ENCODE peak calls at places on chromosomes 6 and 20, in four cellular contexts. One of them, this sample, is unnamed.

GRCh38 chr6:146290589-146290901 is 253.1 kb upstream of the RAB32 start:
- DNase-seq in IMR-90: no peak
- DNase-seq in GM23248: no peak
- DNase-seq in osteoblast: no peak
- DNase-seq in this sample: no peak

GRCh38 chr6:52407467-52407866 is 12.7 kb upstream of the EFHC1 start:
- DNase-seq in IMR-90: peak; percentile 61
- DNase-seq in osteoblast: peak; percentile 80
- DNase-seq in GM23248: peak; percentile 79
- DNase-seq in this sample: peak; percentile 37

GRCh38 chr6:25050356-25050755 is 114.6 kb upstream of the RIPOR2 start:
- DNase-seq in osteoblast: no peak
- DNase-seq in IMR-90: peak; percentile 94
- DNase-seq in GM23248: peak; percentile 65
- DNase-seq in this sample: peak; percentile 61

GRCh38 chr20:45429618-45430017 is 13.7 kb downstream of the PIGT start:
- DNase-seq in osteoblast: no peak
- DNase-seq in GM23248: no peak
- DNase-seq in IMR-90: no peak
- DNase-seq in this sample: no peak

GRCh38 chr6:74605942-74606341 is 599.9 kb downstream of the COL12A1 start:
- DNase-seq in GM23248: peak; percentile 20
- DNase-seq in osteoblast: no peak
- DNase-seq in IMR-90: no peak
- DNase-seq in this sample: no peak

GRCh38 chr6:146103416-146104072 is 74.7 kb downstream of the GRM1 start:
- DNase-seq in IMR-90: no peak
- DNase-seq in osteoblast: no peak
- DNase-seq in GM23248: no peak
- DNase-seq in this sample: no peak

GRCh38 chr20:47487175-47487917 is 14.3 kb upstream of the NCOA3 start:
- DNase-seq in osteoblast: no peak
- DNase-seq in GM23248: no peak
- DNase-seq in IMR-90: peak; percentile 25
- DNase-seq in this sample: peak; percentile 58

GRCh38 chr6:169341706-169342105 is 88.1 kb upstream of the THBS2 start:
- DNase-seq in IMR-90: no peak
- DNase-seq in GM23248: no peak
- DNase-seq in osteoblast: no peak
- DNase-seq in this sample: no peak

GRCh38 chr6:21586760-21587181 is 6.8 kb upstream of the SOX4 start:
- DNase-seq in IMR-90: no peak
- DNase-seq in osteoblast: no peak
- DNase-seq in GM23248: no peak
- DNase-seq in this sample: no peak
- H3K4me2 ChIP-seq in IMR-90: peak overlapping the region; percentile 87
- H3K4me2 ChIP-seq in osteoblast: peak overlapping the region; percentile 95
- H3K4me2 ChIP-seq in GM23248: peak overlapping the region; percentile 95
- H3K4me2 ChIP-seq in this sample: peak overlapping the region; percentile 97

DNA sequence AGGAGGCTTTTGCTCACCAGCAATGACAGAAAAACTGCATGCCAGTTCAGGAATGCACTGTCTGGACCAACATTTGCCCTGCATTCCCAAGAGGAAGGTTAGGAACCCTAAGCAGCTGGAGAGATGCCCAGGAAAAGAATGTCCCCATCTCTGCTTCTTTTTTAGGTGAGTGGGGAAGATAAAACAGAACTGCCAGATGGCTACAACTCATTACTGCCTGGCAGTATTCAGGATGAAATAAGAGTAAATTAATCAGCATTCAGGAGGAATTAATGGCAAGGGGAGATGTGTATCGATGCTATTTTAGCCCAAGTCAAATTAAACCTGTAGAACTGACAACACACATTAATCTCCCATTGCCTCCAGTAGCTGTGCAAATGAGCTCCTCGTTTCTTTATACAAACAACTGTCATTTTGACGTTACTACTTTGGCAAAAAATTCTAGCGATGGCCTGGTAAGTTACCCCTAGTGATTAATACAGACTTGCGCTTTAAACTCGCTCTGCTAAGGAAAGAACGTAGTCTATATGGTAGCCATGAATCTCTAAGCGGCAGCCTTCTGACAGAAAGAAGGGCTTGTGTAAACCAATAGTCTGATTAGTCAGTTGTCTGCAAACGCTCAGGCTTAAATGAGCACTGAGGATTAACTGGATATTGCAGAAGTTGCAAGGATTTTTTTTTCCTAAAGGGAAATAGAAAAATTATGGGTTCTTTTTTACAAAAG is 16.7 kb upstream of the SMLR1 start:
- DNase-seq in GM23248: peak; percentile 24
- DNase-seq in IMR-90: peak; percentile 50
- DNase-seq in osteoblast: peak; percentile 37
- DNase-seq in this sample: no peak
- H3K4me2 ChIP-seq in GM23248: no peak overlapping the region
- H3K4me2 ChIP-seq in IMR-90: peak overlapping the region; percentile 20
- H3K4me2 ChIP-seq in osteoblast: peak overlapping the region; percentile 14
- H3K4me2 ChIP-seq in this sample: no peak overlapping the region

DNA sequence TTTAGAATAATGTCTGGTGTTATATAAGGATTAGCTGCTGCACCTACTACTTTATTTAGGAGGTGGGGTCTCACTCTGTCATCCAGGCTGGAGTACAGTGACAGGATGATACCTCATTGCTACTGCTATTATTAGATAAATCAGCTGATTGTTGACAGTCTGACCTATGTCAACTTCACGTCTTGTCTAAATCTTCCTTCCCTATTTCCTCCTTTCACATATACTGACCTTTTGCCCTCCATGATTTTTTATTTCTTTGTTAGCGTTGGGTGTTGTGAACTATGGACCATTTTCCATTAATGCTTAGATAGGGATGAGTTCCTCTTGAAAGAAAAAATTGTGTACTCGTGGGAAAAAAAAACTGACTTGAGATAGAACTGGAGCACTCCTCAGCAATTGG is 109.9 kb upstream of the BEND6 start:
- DNase-seq in osteoblast: no peak
- DNase-seq in GM23248: no peak
- DNase-seq in IMR-90: no peak
- DNase-seq in this sample: no peak
- H3K4me2 ChIP-seq in osteoblast: no peak overlapping the region
- H3K4me2 ChIP-seq in GM23248: no peak overlapping the region
- H3K4me2 ChIP-seq in IMR-90: no peak overlapping the region
- H3K4me2 ChIP-seq in this sample: no peak overlapping the region

GRCh38 chr6:34671362-34671761 is 25.2 kb downstream of the ILRUN start:
- DNase-seq in IMR-90: peak; percentile 41
- DNase-seq in osteoblast: peak; percentile 14
- DNase-seq in GM23248: peak; percentile 46
- DNase-seq in this sample: no peak
- H3K4me2 ChIP-seq in IMR-90: peak overlapping the region; percentile 26
- H3K4me2 ChIP-seq in osteoblast: peak overlapping the region; percentile 56
- H3K4me2 ChIP-seq in GM23248: peak overlapping the region; percentile 43
- H3K4me2 ChIP-seq in this sample: peak overlapping the region; percentile 48

GRCh38 chr6:106974337-106974998 is at the start of gene CD24:
- DNase-seq in GM23248: no peak
- DNase-seq in osteoblast: peak; percentile 56
- DNase-seq in IMR-90: no peak
- DNase-seq in this sample: peak; percentile 73
- H3K4me2 ChIP-seq in GM23248: peak within 1 kb of the TSS; percentile 72
- H3K4me2 ChIP-seq in osteoblast: peak within 1 kb of the TSS; percentile 64
- H3K4me2 ChIP-seq in IMR-90: peak within 1 kb of the TSS; percentile 86
- H3K4me2 ChIP-seq in this sample: peak within 1 kb of the TSS; percentile 91

GRCh38 chr20:26347396-26347795 is 650.7 kb upstream of the ZNF337 start:
- DNase-seq in GM23248: no peak
- DNase-seq in osteoblast: no peak
- DNase-seq in IMR-90: no peak
- DNase-seq in this sample: no peak
- H3K4me2 ChIP-seq in GM23248: no peak overlapping the region
- H3K4me2 ChIP-seq in osteoblast: no peak overlapping the region
- H3K4me2 ChIP-seq in IMR-90: no peak overlapping the region
- H3K4me2 ChIP-seq in this sample: no peak overlapping the region

GRCh38 chr20:35171438-35171752 is 477 bp upstream of the PROCR start:
- DNase-seq in osteoblast: no peak
- DNase-seq in IMR-90: no peak
- DNase-seq in GM23248: no peak
- DNase-seq in this sample: no peak

GRCh38 chr20:35172434-35172806 is 548 bp downstream of the PROCR start:
- DNase-seq in osteoblast: peak; percentile 87
- DNase-seq in GM23248: peak; percentile 2
- DNase-seq in IMR-90: no peak
- DNase-seq in this sample: no peak

GRCh38 chr20:35171753-35172433 is at the start of gene PROCR:
- DNase-seq in GM23248: peak; percentile 94
- DNase-seq in osteoblast: peak; percentile 98
- DNase-seq in IMR-90: peak; percentile 90
- DNase-seq in this sample: peak; percentile 99

GRCh38 chr20:35174458-35175216 is 2.8 kb downstream of the PROCR start:
- DNase-seq in IMR-90: no peak
- DNase-seq in osteoblast: peak; percentile 80
- DNase-seq in GM23248: peak; percentile 55
- DNase-seq in this sample: no peak

DNA sequence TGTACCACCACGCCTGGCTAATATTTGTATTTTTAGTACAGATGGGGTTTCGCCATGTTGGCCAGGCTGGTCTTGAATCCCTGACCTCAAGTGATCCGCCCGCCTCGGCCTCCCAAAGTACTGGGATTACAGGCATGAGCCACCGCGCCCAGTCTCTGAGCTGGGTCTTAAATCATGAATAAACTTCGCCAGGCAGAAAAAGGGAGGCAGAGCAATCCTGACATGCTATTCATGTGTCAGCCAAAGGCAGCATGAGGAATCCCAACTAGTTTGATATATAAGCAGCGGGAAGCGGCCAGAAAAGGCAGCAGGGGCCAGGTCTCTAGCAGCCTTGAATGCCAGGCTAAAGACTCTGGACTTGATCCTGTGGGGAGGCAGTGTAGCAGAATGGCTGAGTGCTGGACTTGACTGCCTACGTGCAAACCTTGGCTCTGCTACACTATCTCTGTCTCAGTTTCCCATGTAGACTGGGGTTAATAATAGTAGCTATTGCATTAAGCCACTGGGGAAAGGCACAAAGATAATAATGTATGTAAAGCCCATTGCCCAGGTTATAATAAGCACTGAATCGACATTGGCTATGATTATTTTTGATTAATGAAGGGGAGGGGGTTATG is 1.8 kb downstream of the PROCR start:
- DNase-seq in osteoblast: no peak
- DNase-seq in IMR-90: no peak
- DNase-seq in GM23248: peak; percentile 53
- DNase-seq in this sample: no peak
- H3K4me2 ChIP-seq in osteoblast: no peak overlapping the region
- H3K4me2 ChIP-seq in IMR-90: no peak overlapping the region
- H3K4me2 ChIP-seq in GM23248: peak overlapping the region; percentile 20
- H3K4me2 ChIP-seq in this sample: no peak overlapping the region